ENCODE peak calls at places on chromosomes 12 and 14, in four cellular contexts. Q, I, Y and E are unnamed samples.

GRCh38 chr12:23356440-23356839 is 593.0 kb downstream of the SOX5 start:
- DNase-seq in I (no peak), Q (no peak), Y (no peak), E (no peak)

GRCh38 chr12:104585448-104586055 is 128.8 kb downstream of the CHST11 start:
- DNase-seq in I (no peak), Y (no peak), Q (no peak), E (no peak)

GRCh38 chr12:48023386-48023785 is 19.1 kb upstream of the COL2A1 start:
- DNase-seq in Q (no peak), Y (no peak), I (no peak), E (no peak)

GRCh38 chr12:108633534-108634224 is at the start of gene SELPLG:
- DNase-seq in Y (peak), Q (peak), I (peak), E (no peak)

GRCh38 chr14:95733212-95733611 is 19.3 kb upstream of the TCL1A start:
- DNase-seq in Y (peak), Q (no peak), I (no peak), E (no peak)

GRCh38 chr12:47817272-47818006 is 2.3 kb downstream of the HDAC7 start:
- DNase-seq in I (no peak), Q (peak), Y (no peak), E (no peak)

GRCh38 chr14:86363047-86363446 is 833.1 kb downstream of the FLRT2 start:
- DNase-seq in Y (no peak), I (no peak), Q (no peak), E (no peak)

GRCh38 chr14:33307691-33308369 is 369.2 kb downstream of the NPAS3 start:
- DNase-seq in Y (peak), I (no peak), Q (no peak), E (no peak)

GRCh38 chr14:77607741-77608302 is 8.6 kb downstream of the SPTLC2 start:
- DNase-seq in Y (no peak), Q (no peak), I (no peak), E (no peak)

GRCh38 chr12:115267891-115268290 is 583.9 kb upstream of the TBX3 start:
- DNase-seq in I (no peak), Y (no peak), Q (no peak), E (no peak)

GRCh38 chr14:52793061-52793460 is 1.7 kb upstream of the GNPNAT1 start:
- DNase-seq in I (no peak), Y (no peak), Q (no peak), E (no peak)

GRCh38 chr12:39572551-39572950 is 47.1 kb downstream of the ABCD2 start:
- DNase-seq in Q (no peak), Y (no peak), I (no peak), E (no peak)

GRCh38 chr14:69865701-69866365 is 13.4 kb upstream of the SMOC1 start:
- DNase-seq in Y (no peak), Q (no peak), I (no peak), E (no peak)

GRCh38 chr12:5022030-5022429 is 21.6 kb upstream of the KCNA5 start:
- DNase-seq in Q (no peak), I (no peak), Y (no peak), E (no peak)

GRCh38 chr12:117125275-117125613 is 26.0 kb upstream of the TESC start:
- DNase-seq in Q (peak), I (no peak), Y (no peak), E (no peak)

GRCh38 chr14:93984987-93985410 is 8.6 kb upstream of the ASB2 start:
- DNase-seq in Y (peak), Q (no peak), I (no peak), E (peak)

GRCh38 chr12:100646896-100647295 is 73.4 kb downstream of the GAS2L3 start:
- DNase-seq in Q (no peak), I (no peak), Y (no peak), E (no peak)

GRCh38 chr12:4958697-4959375 is 49.1 kb downstream of the KCNA1 start:
- DNase-seq in I (no peak), Q (no peak), Y (no peak), E (no peak)

GRCh38 chr12:47651368-47652254 is 54.2 kb downstream of the RPAP3 start:
- DNase-seq in I (peak), Q (peak), Y (peak), E (no peak)

GRCh38 chr12:65740873-65741600 is 83.2 kb upstream of the HMGA2 start:
- DNase-seq in I (peak), Q (peak), Y (peak), E (peak)

GRCh38 chr12:105317453-105317852 is 13.0 kb upstream of the C12orf75 start:
- DNase-seq in Q (no peak), Y (no peak), I (no peak), E (no peak)

GRCh38 chr12:54005853-54006699 is 2.7 kb upstream of the HOXC8 start:
- DNase-seq in Q (peak), I (peak), Y (peak), E (peak)

GRCh38 chr12:9943244-9943643 is 11.1 kb upstream of the CLEC2A start:
- DNase-seq in I (no peak), Y (no peak), Q (no peak), E (no peak)

GRCh38 chr12:3381059-3382047 is 109.7 kb upstream of the PRMT8 start:
- DNase-seq in Y (peak), Q (no peak), I (no peak), E (no peak)